ENCODE peak calls at places on chromosomes 12 and 14, in six cellular contexts. One of them, this sample, is unnamed.
A peak's percentile ranks its signal among the peaks of the same experiment; 100 is the strongest.

GRCh38 chr12:89529738-89530137 is 3.9 kb upstream of the POC1B start:
- DNase-seq in cardiac muscle cell: peak; percentile 72
- DNase-seq in ovary: no peak
- DNase-seq in effector memory CD4-positive, alpha-beta T cell: no peak
- DNase-seq in neural progenitor cell: peak; percentile 27
- DNase-seq in uterus: no peak
- DNase-seq in this sample: no peak

GRCh38 chr14:95660550-95661515 is 25.4 kb upstream of the TCL1B start:
- DNase-seq in cardiac muscle cell: no peak
- DNase-seq in ovary: peak; percentile 56
- DNase-seq in effector memory CD4-positive, alpha-beta T cell: no peak
- DNase-seq in neural progenitor cell: no peak
- DNase-seq in uterus: peak; percentile 27
- DNase-seq in this sample: no peak

GRCh38 chr12:69929531-69929930 is 104.5 kb downstream of the MYRFL start:
- DNase-seq in cardiac muscle cell: peak; percentile 62
- DNase-seq in ovary: no peak
- DNase-seq in effector memory CD4-positive, alpha-beta T cell: no peak
- DNase-seq in neural progenitor cell: no peak
- DNase-seq in uterus: no peak
- DNase-seq in this sample: no peak

GRCh38 chr12:80778005-80778541 is 61.4 kb downstream of the MYF5 start:
- DNase-seq in cardiac muscle cell: peak; percentile 94
- DNase-seq in ovary: peak; percentile 33
- DNase-seq in effector memory CD4-positive, alpha-beta T cell: no peak
- DNase-seq in neural progenitor cell: no peak
- DNase-seq in uterus: peak; percentile 46
- DNase-seq in this sample: peak; percentile 15

GRCh38 chr12:72236071-72236705 is 36.0 kb upstream of the TRHDE start:
- DNase-seq in cardiac muscle cell: no peak
- DNase-seq in ovary: no peak
- DNase-seq in effector memory CD4-positive, alpha-beta T cell: no peak
- DNase-seq in neural progenitor cell: no peak
- DNase-seq in uterus: no peak
- DNase-seq in this sample: no peak

GRCh38 chr12:106068296-106068695 is 70.5 kb downstream of the NUAK1 start:
- DNase-seq in cardiac muscle cell: no peak
- DNase-seq in ovary: no peak
- DNase-seq in effector memory CD4-positive, alpha-beta T cell: no peak
- DNase-seq in neural progenitor cell: no peak
- DNase-seq in uterus: no peak
- DNase-seq in this sample: no peak

GRCh38 chr12:55188974-55189556 is 31.8 kb upstream of the OR10A7 start:
- DNase-seq in cardiac muscle cell: peak; percentile 87
- DNase-seq in ovary: no peak
- DNase-seq in effector memory CD4-positive, alpha-beta T cell: no peak
- DNase-seq in neural progenitor cell: peak; percentile 80
- DNase-seq in uterus: no peak
- DNase-seq in this sample: peak; percentile 63

GRCh38 chr12:51056242-51056641 is 8.1 kb downstream of the LETMD1 start:
- DNase-seq in cardiac muscle cell: peak; percentile 77
- DNase-seq in ovary: no peak
- DNase-seq in effector memory CD4-positive, alpha-beta T cell: no peak
- DNase-seq in neural progenitor cell: no peak
- DNase-seq in uterus: no peak
- DNase-seq in this sample: no peak

GRCh38 chr12:109475993-109476806 is 900 bp downstream of the KCTD10 start:
- DNase-seq in cardiac muscle cell: no peak
- DNase-seq in ovary: no peak
- DNase-seq in effector memory CD4-positive, alpha-beta T cell: no peak
- DNase-seq in neural progenitor cell: peak; percentile 24
- DNase-seq in uterus: no peak
- DNase-seq in this sample: no peak

GRCh38 chr12:89040146-89040964 is 311.9 kb downstream of the DUSP6 start:
- DNase-seq in cardiac muscle cell: peak; percentile 43
- DNase-seq in ovary: no peak
- DNase-seq in effector memory CD4-positive, alpha-beta T cell: peak; percentile 42
- DNase-seq in neural progenitor cell: no peak
- DNase-seq in uterus: no peak
- DNase-seq in this sample: peak; percentile 78

GRCh38 chr12:114447274-114447716 is 41.4 kb upstream of the TBX5 start:
- DNase-seq in cardiac muscle cell: peak; percentile 27
- DNase-seq in ovary: no peak
- DNase-seq in effector memory CD4-positive, alpha-beta T cell: no peak
- DNase-seq in neural progenitor cell: peak; percentile 58
- DNase-seq in uterus: no peak
- DNase-seq in this sample: no peak

GRCh38 chr14:75333523-75334190 is 55.0 kb downstream of the FOS start:
- DNase-seq in cardiac muscle cell: no peak
- DNase-seq in ovary: no peak
- DNase-seq in effector memory CD4-positive, alpha-beta T cell: no peak
- DNase-seq in neural progenitor cell: no peak
- DNase-seq in uterus: no peak
- DNase-seq in this sample: no peak

GRCh38 chr12:21697829-21698630 is 40.4 kb upstream of the LDHB start:
- DNase-seq in cardiac muscle cell: peak; percentile 60
- DNase-seq in ovary: no peak
- DNase-seq in effector memory CD4-positive, alpha-beta T cell: no peak
- DNase-seq in neural progenitor cell: peak; percentile 34
- DNase-seq in uterus: no peak
- DNase-seq in this sample: no peak

GRCh38 chr14:75363570-75364227 is 64.1 kb upstream of the JDP2 start:
- DNase-seq in cardiac muscle cell: no peak
- DNase-seq in ovary: no peak
- DNase-seq in effector memory CD4-positive, alpha-beta T cell: no peak
- DNase-seq in neural progenitor cell: no peak
- DNase-seq in uterus: no peak
- DNase-seq in this sample: no peak

GRCh38 chr12:118136559-118137003 is 657 bp downstream of the PEBP1 start:
- DNase-seq in cardiac muscle cell: peak; percentile 55
- DNase-seq in ovary: peak; percentile 58
- DNase-seq in effector memory CD4-positive, alpha-beta T cell: no peak
- DNase-seq in neural progenitor cell: peak; percentile 68
- DNase-seq in uterus: peak; percentile 44
- DNase-seq in this sample: peak; percentile 75

GRCh38 chr12:53217049-53217929 is 10.2 kb upstream of the ITGB7 start:
- DNase-seq in cardiac muscle cell: peak; percentile 56
- DNase-seq in ovary: no peak
- DNase-seq in effector memory CD4-positive, alpha-beta T cell: peak; percentile 28
- DNase-seq in neural progenitor cell: peak; percentile 79
- DNase-seq in uterus: no peak
- DNase-seq in this sample: no peak

GRCh38 chr12:65858831-65859230 is 34.5 kb downstream of the HMGA2 start:
- DNase-seq in cardiac muscle cell: peak; percentile 47
- DNase-seq in ovary: no peak
- DNase-seq in effector memory CD4-positive, alpha-beta T cell: no peak
- DNase-seq in neural progenitor cell: no peak
- DNase-seq in uterus: no peak
- DNase-seq in this sample: no peak

GRCh38 chr12:2395352-2395977 is 342.7 kb downstream of the CACNA1C start:
- DNase-seq in cardiac muscle cell: peak; percentile 55
- DNase-seq in ovary: no peak
- DNase-seq in effector memory CD4-positive, alpha-beta T cell: no peak
- DNase-seq in neural progenitor cell: peak; percentile 80
- DNase-seq in uterus: no peak
- DNase-seq in this sample: peak; percentile 54

GRCh38 chr14:45181329-45181728 is 45.6 kb downstream of the FANCM start:
- DNase-seq in cardiac muscle cell: no peak
- DNase-seq in ovary: no peak
- DNase-seq in effector memory CD4-positive, alpha-beta T cell: no peak
- DNase-seq in neural progenitor cell: no peak
- DNase-seq in uterus: no peak
- DNase-seq in this sample: no peak

GRCh38 chr12:125191361-125192087 is 126.3 kb downstream of the AACS start:
- DNase-seq in cardiac muscle cell: no peak
- DNase-seq in ovary: no peak
- DNase-seq in effector memory CD4-positive, alpha-beta T cell: no peak
- DNase-seq in neural progenitor cell: no peak
- DNase-seq in uterus: no peak
- DNase-seq in this sample: no peak

GRCh38 chr12:26870491-26871419 is 37.8 kb upstream of the ITPR2 start:
- DNase-seq in cardiac muscle cell: peak; percentile 92
- DNase-seq in ovary: no peak
- DNase-seq in effector memory CD4-positive, alpha-beta T cell: no peak
- DNase-seq in neural progenitor cell: no peak
- DNase-seq in uterus: peak; percentile 50
- DNase-seq in this sample: no peak

GRCh38 chr12:56987551-56988053 is 18.7 kb downstream of the ZBTB39 start:
- DNase-seq in cardiac muscle cell: peak; percentile 88
- DNase-seq in ovary: peak; percentile 85
- DNase-seq in effector memory CD4-positive, alpha-beta T cell: peak; percentile 45
- DNase-seq in neural progenitor cell: peak; percentile 89
- DNase-seq in uterus: peak; percentile 73
- DNase-seq in this sample: peak; percentile 84

GRCh38 chr14:68929623-68930307 is 49.3 kb downstream of the ACTN1 start:
- DNase-seq in cardiac muscle cell: no peak
- DNase-seq in ovary: no peak
- DNase-seq in effector memory CD4-positive, alpha-beta T cell: no peak
- DNase-seq in neural progenitor cell: no peak
- DNase-seq in uterus: no peak
- DNase-seq in this sample: no peak

GRCh38 chr12:119047641-119048040 is 66.3 kb downstream of the SRRM4 start:
- DNase-seq in cardiac muscle cell: no peak
- DNase-seq in ovary: no peak
- DNase-seq in effector memory CD4-positive, alpha-beta T cell: no peak
- DNase-seq in neural progenitor cell: no peak
- DNase-seq in uterus: no peak
- DNase-seq in this sample: no peak

GRCh38 chr14:99808133-99808505 is 14.9 kb downstream of the EML1 start:
- DNase-seq in cardiac muscle cell: no peak
- DNase-seq in ovary: no peak
- DNase-seq in effector memory CD4-positive, alpha-beta T cell: no peak
- DNase-seq in neural progenitor cell: no peak
- DNase-seq in uterus: peak; percentile 11
- DNase-seq in this sample: no peak

GRCh38 chr12:12915654-12916053 is 24.3 kb downstream of the GPRC5A start:
- DNase-seq in cardiac muscle cell: no peak
- DNase-seq in ovary: no peak
- DNase-seq in effector memory CD4-positive, alpha-beta T cell: no peak
- DNase-seq in neural progenitor cell: peak; percentile 28
- DNase-seq in uterus: no peak
- DNase-seq in this sample: no peak

GRCh38 chr12:19800884-19801283 is 361.6 kb downstream of the AEBP2 start:
- DNase-seq in cardiac muscle cell: peak; percentile 60
- DNase-seq in ovary: no peak
- DNase-seq in effector memory CD4-positive, alpha-beta T cell: no peak
- DNase-seq in neural progenitor cell: no peak
- DNase-seq in uterus: no peak
- DNase-seq in this sample: no peak

DNA sequence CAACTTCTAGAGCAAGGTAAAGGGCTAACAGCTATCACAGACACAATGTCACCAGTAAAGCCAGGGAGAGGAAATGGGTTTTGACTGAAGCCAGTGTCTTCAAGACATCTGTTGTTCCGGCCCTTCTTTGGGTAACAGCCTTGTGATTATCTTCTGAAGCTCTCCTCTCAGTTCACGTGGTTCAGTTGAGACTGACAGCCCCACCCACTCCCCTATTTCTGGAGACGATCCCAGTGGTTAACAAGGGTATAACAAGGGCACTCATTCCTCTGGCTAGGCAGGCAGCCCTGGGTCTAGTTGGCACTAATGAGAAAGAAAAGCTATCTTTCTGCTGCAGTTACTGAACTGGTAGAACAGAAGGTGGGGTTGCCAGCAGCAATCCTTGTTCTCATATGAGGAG is 6.9 kb downstream of the GNPTAB start:
- DNase-seq in cardiac muscle cell: peak; percentile 44
- DNase-seq in ovary: no peak
- DNase-seq in effector memory CD4-positive, alpha-beta T cell: peak; percentile 60
- DNase-seq in neural progenitor cell: peak; percentile 70
- DNase-seq in uterus: no peak
- DNase-seq in this sample: peak; percentile 70
- H3K4me1 ChIP-seq in cardiac muscle cell: no peaks in the 10 kb centered on the region
- H3K4me1 ChIP-seq in ovary: peaks cover 2% of the 10 kb centered on the region
- H3K4me1 ChIP-seq in effector memory CD4-positive, alpha-beta T cell: peaks cover 3% of the 10 kb centered on the region
- H3K4me1 ChIP-seq in neural progenitor cell: no peaks in the 10 kb centered on the region
- H3K4me1 ChIP-seq in uterus: no peaks in the 10 kb centered on the region
- H3K4me1 ChIP-seq in this sample: no peaks in the 10 kb centered on the region

GRCh38 chr14:91417134-91417982 is at the start of gene CCDC88C:
- DNase-seq in cardiac muscle cell: no peak
- DNase-seq in ovary: no peak
- DNase-seq in effector memory CD4-positive, alpha-beta T cell: peak; percentile 65
- DNase-seq in neural progenitor cell: peak; percentile 93
- DNase-seq in uterus: peak; percentile 42
- DNase-seq in this sample: peak; percentile 90

GRCh38 chr14:91418387-91419043 is 895 bp upstream of the CCDC88C start:
- DNase-seq in cardiac muscle cell: peak; percentile 53
- DNase-seq in ovary: peak; percentile 56
- DNase-seq in effector memory CD4-positive, alpha-beta T cell: peak; percentile 68
- DNase-seq in neural progenitor cell: peak; percentile 70
- DNase-seq in uterus: peak; percentile 45
- DNase-seq in this sample: peak; percentile 85

GRCh38 chr14:91417983-91418386 is 365 bp upstream of the CCDC88C start:
- DNase-seq in cardiac muscle cell: peak; percentile 22
- DNase-seq in ovary: no peak
- DNase-seq in effector memory CD4-positive, alpha-beta T cell: peak; percentile 58
- DNase-seq in neural progenitor cell: peak; percentile 82
- DNase-seq in uterus: no peak
- DNase-seq in this sample: peak; percentile 57

GRCh38 chr14:91419451-91419850 is 1.8 kb upstream of the CCDC88C start:
- DNase-seq in cardiac muscle cell: no peak
- DNase-seq in ovary: no peak
- DNase-seq in effector memory CD4-positive, alpha-beta T cell: no peak
- DNase-seq in neural progenitor cell: no peak
- DNase-seq in uterus: no peak
- DNase-seq in this sample: no peak

DNA sequence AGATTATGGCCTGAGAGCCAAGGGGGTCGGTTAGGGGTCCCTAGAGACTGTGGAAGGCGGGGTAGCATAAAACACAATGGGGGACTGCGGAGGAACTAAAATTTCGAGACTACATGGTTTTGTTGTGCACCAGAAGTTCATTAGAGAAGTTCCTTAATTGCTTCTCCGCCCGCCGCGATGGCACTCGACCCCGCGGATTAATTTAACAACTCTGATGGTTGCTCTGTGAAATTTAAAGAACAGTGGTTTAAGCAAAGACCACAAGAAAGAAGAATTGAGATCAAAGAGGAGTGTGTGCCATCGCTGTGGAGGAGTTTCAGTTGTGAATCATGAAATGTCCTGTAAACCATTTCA is 1.4 kb upstream of the CCDC88C start:
- DNase-seq in cardiac muscle cell: no peak
- DNase-seq in ovary: no peak
- DNase-seq in effector memory CD4-positive, alpha-beta T cell: no peak
- DNase-seq in neural progenitor cell: no peak
- DNase-seq in uterus: no peak
- DNase-seq in this sample: no peak
- H3K4me1 ChIP-seq in cardiac muscle cell: no peaks in the 10 kb centered on the region
- H3K4me1 ChIP-seq in ovary: peaks cover 5% of the 10 kb centered on the region
- H3K4me1 ChIP-seq in effector memory CD4-positive, alpha-beta T cell: peaks cover 29% of the 10 kb centered on the region
- H3K4me1 ChIP-seq in neural progenitor cell: peaks cover 26% of the 10 kb centered on the region
- H3K4me1 ChIP-seq in uterus: no peaks in the 10 kb centered on the region
- H3K4me1 ChIP-seq in this sample: no peaks in the 10 kb centered on the region

GRCh38 chr14:73784988-73785313 is 66.7 kb upstream of the PTGR2 start:
- DNase-seq in cardiac muscle cell: no peak
- DNase-seq in ovary: no peak
- DNase-seq in effector memory CD4-positive, alpha-beta T cell: no peak
- DNase-seq in neural progenitor cell: no peak
- DNase-seq in uterus: no peak
- DNase-seq in this sample: no peak
- H3K4me1 ChIP-seq in cardiac muscle cell: peaks cover 45% of the 10 kb centered on the region
- H3K4me1 ChIP-seq in ovary: peaks cover 31% of the 10 kb centered on the region
- H3K4me1 ChIP-seq in effector memory CD4-positive, alpha-beta T cell: peaks cover 39% of the 10 kb centered on the region
- H3K4me1 ChIP-seq in neural progenitor cell: peaks cover 43% of the 10 kb centered on the region
- H3K4me1 ChIP-seq in uterus: peaks cover 28% of the 10 kb centered on the region
- H3K4me1 ChIP-seq in this sample: peaks cover 39% of the 10 kb centered on the region

GRCh38 chr14:91325211-91325610 is 80.7 kb upstream of the GPR68 start:
- DNase-seq in cardiac muscle cell: no peak
- DNase-seq in ovary: no peak
- DNase-seq in effector memory CD4-positive, alpha-beta T cell: no peak
- DNase-seq in neural progenitor cell: no peak
- DNase-seq in uterus: no peak
- DNase-seq in this sample: no peak
- H3K4me1 ChIP-seq in cardiac muscle cell: peaks cover 5% of the 10 kb centered on the region
- H3K4me1 ChIP-seq in ovary: peaks cover 3% of the 10 kb centered on the region
- H3K4me1 ChIP-seq in effector memory CD4-positive, alpha-beta T cell: peaks cover 36% of the 10 kb centered on the region
- H3K4me1 ChIP-seq in neural progenitor cell: peaks cover 5% of the 10 kb centered on the region
- H3K4me1 ChIP-seq in uterus: no peaks in the 10 kb centered on the region
- H3K4me1 ChIP-seq in this sample: peaks cover 31% of the 10 kb centered on the region

This sample was measured in Peyer's patch.